ENCODE peak calls at places on chromosomes 1 and 21, in ten cellular contexts. One of them, this sample, is unnamed.

GRCh38 chr1:82161651-82162238 is 361.0 kb downstream of the ADGRL2 start:
- DNase-seq in BJ: no peak
- DNase-seq in NB4: no peak
- DNase-seq in GM23338: no peak
- DNase-seq in astrocyte: peak; percentile 56
- DNase-seq in left ventricle myocardium inferior: no peak
- DNase-seq in psoas muscle: no peak
- DNase-seq in bronchial epithelial cell: no peak
- DNase-seq in astrocyte of the cerebellum: peak; percentile 33
- DNase-seq in fibroblast of pulmonary artery: peak; percentile 20
- DNase-seq in this sample: no peak

GRCh38 chr1:40438391-40439015 is 11.8 kb upstream of the ZFP69B start:
- DNase-seq in BJ: no peak
- DNase-seq in NB4: peak; percentile 48
- DNase-seq in GM23338: peak; percentile 73
- DNase-seq in astrocyte: no peak
- DNase-seq in left ventricle myocardium inferior: no peak
- DNase-seq in psoas muscle: no peak
- DNase-seq in bronchial epithelial cell: peak; percentile 30
- DNase-seq in astrocyte of the cerebellum: no peak
- DNase-seq in fibroblast of pulmonary artery: peak; percentile 56
- DNase-seq in this sample: no peak

GRCh38 chr1:156090822-156091188 is 8.5 kb upstream of the MEX3A start:
- DNase-seq in BJ: no peak
- DNase-seq in NB4: peak; percentile 83
- DNase-seq in GM23338: peak; percentile 98
- DNase-seq in astrocyte: no peak
- DNase-seq in left ventricle myocardium inferior: peak; percentile 82
- DNase-seq in psoas muscle: peak; percentile 85
- DNase-seq in bronchial epithelial cell: peak; percentile 69
- DNase-seq in astrocyte of the cerebellum: peak; percentile 73
- DNase-seq in fibroblast of pulmonary artery: peak; percentile 84
- DNase-seq in this sample: peak; percentile 79

GRCh38 chr1:9883585-9884449 is 26.3 kb downstream of the CTNNBIP1 start:
- DNase-seq in BJ: no peak
- DNase-seq in NB4: no peak
- DNase-seq in GM23338: no peak
- DNase-seq in astrocyte: no peak
- DNase-seq in left ventricle myocardium inferior: no peak
- DNase-seq in psoas muscle: no peak
- DNase-seq in bronchial epithelial cell: no peak
- DNase-seq in astrocyte of the cerebellum: no peak
- DNase-seq in fibroblast of pulmonary artery: no peak
- DNase-seq in this sample: no peak

GRCh38 chr1:116987256-116987555 is 14.4 kb upstream of the CD101 start:
- DNase-seq in BJ: no peak
- DNase-seq in NB4: peak; percentile 15
- DNase-seq in GM23338: no peak
- DNase-seq in astrocyte: no peak
- DNase-seq in left ventricle myocardium inferior: no peak
- DNase-seq in psoas muscle: no peak
- DNase-seq in bronchial epithelial cell: no peak
- DNase-seq in astrocyte of the cerebellum: no peak
- DNase-seq in fibroblast of pulmonary artery: no peak
- DNase-seq in this sample: peak; percentile 24

GRCh38 chr1:117001254-117001927 is at the start of gene CD101:
- DNase-seq in BJ: no peak
- DNase-seq in NB4: peak; percentile 75
- DNase-seq in GM23338: no peak
- DNase-seq in astrocyte: no peak
- DNase-seq in left ventricle myocardium inferior: no peak
- DNase-seq in psoas muscle: no peak
- DNase-seq in bronchial epithelial cell: no peak
- DNase-seq in astrocyte of the cerebellum: no peak
- DNase-seq in fibroblast of pulmonary artery: no peak
- DNase-seq in this sample: no peak

GRCh38 chr1:22289251-22289995 is 146.5 kb upstream of the WNT4 start:
- DNase-seq in BJ: no peak
- DNase-seq in NB4: no peak
- DNase-seq in GM23338: no peak
- DNase-seq in astrocyte: no peak
- DNase-seq in left ventricle myocardium inferior: no peak
- DNase-seq in psoas muscle: no peak
- DNase-seq in bronchial epithelial cell: no peak
- DNase-seq in astrocyte of the cerebellum: no peak
- DNase-seq in fibroblast of pulmonary artery: peak; percentile 20
- DNase-seq in this sample: no peak

GRCh38 chr1:171251741-171252300 is 3.5 kb downstream of the FMO1 start:
- DNase-seq in BJ: no peak
- DNase-seq in NB4: peak; percentile 50
- DNase-seq in GM23338: peak; percentile 53
- DNase-seq in astrocyte: no peak
- DNase-seq in left ventricle myocardium inferior: peak; percentile 36
- DNase-seq in psoas muscle: no peak
- DNase-seq in bronchial epithelial cell: no peak
- DNase-seq in astrocyte of the cerebellum: no peak
- DNase-seq in fibroblast of pulmonary artery: peak; percentile 46
- DNase-seq in this sample: no peak

GRCh38 chr21:41726970-41727783 is 39.7 kb downstream of the RIPK4 start:
- DNase-seq in BJ: no peak
- DNase-seq in NB4: peak; percentile 20
- DNase-seq in GM23338: no peak
- DNase-seq in astrocyte: peak; percentile 73
- DNase-seq in left ventricle myocardium inferior: peak; percentile 69
- DNase-seq in psoas muscle: peak; percentile 79
- DNase-seq in bronchial epithelial cell: peak; percentile 90
- DNase-seq in astrocyte of the cerebellum: peak; percentile 31
- DNase-seq in fibroblast of pulmonary artery: peak; percentile 69
- DNase-seq in this sample: no peak

GRCh38 chr21:41726630-41726969 is 40.3 kb downstream of the RIPK4 start:
- DNase-seq in BJ: no peak
- DNase-seq in NB4: no peak
- DNase-seq in GM23338: no peak
- DNase-seq in astrocyte: no peak
- DNase-seq in left ventricle myocardium inferior: no peak
- DNase-seq in psoas muscle: no peak
- DNase-seq in bronchial epithelial cell: no peak
- DNase-seq in astrocyte of the cerebellum: no peak
- DNase-seq in fibroblast of pulmonary artery: no peak
- DNase-seq in this sample: no peak

GRCh38 chr21:41726058-41726558 is 40.7 kb downstream of the RIPK4 start:
- DNase-seq in BJ: no peak
- DNase-seq in NB4: no peak
- DNase-seq in GM23338: peak; percentile 59
- DNase-seq in astrocyte: no peak
- DNase-seq in left ventricle myocardium inferior: no peak
- DNase-seq in psoas muscle: no peak
- DNase-seq in bronchial epithelial cell: no peak
- DNase-seq in astrocyte of the cerebellum: no peak
- DNase-seq in fibroblast of pulmonary artery: no peak
- DNase-seq in this sample: no peak

GRCh38 chr21:41729701-41730368 is 37.0 kb downstream of the RIPK4 start:
- DNase-seq in BJ: no peak
- DNase-seq in NB4: no peak
- DNase-seq in GM23338: no peak
- DNase-seq in astrocyte: no peak
- DNase-seq in left ventricle myocardium inferior: no peak
- DNase-seq in psoas muscle: no peak
- DNase-seq in bronchial epithelial cell: peak; percentile 44
- DNase-seq in astrocyte of the cerebellum: no peak
- DNase-seq in fibroblast of pulmonary artery: no peak
- DNase-seq in this sample: no peak

DNA sequence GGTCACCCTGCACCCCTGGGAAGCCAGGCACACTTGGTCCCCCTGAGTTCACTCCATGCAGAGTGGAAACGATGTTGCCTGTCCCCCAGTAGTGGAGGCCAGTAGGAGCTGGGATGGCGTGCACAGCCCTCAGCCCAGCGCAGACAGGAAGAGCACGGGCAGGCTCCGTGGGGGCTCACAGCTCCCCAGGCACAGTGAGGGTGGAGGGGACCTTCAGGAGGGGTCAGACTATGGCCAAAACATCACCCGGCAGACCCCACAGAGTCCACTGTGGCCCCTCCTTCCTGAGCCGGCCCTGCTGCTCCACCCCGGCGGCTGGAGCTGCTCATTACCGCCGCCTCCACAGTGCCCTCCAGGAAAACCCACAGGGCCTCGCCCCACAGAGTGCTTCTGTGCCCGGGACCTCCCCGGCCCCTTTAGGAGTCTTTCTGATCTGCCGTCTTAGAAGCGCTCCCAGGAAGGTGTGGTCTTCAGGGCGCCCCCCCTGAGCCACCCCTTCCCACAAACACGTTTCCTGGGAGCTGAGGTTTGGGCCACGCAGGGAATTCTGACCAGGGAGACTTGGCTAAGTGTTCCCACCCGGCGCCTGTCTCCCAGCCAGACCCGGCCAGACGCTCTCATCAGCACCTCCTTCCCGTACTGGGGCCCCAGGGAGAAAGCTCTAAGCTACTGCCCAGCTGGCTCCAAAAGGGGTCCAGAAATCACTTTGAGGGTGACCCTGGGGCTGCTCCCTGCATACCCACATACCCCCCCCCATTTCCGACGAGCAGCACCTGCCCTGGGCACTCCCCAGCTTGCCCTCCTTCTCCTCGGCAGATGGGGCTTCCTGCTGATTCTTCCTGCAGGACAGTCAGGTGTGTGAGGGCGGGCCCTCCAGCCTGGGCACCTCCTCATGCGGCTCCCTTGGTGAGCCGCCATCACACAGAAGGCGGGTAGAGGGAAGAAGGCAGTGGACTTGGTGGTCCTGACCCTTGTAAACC is 38.8 kb downstream of the RIPK4 start:
- DNase-seq in BJ: no peak
- DNase-seq in NB4: no peak
- DNase-seq in GM23338: no peak
- DNase-seq in astrocyte: no peak
- DNase-seq in left ventricle myocardium inferior: no peak
- DNase-seq in psoas muscle: no peak
- DNase-seq in bronchial epithelial cell: no peak
- DNase-seq in astrocyte of the cerebellum: no peak
- DNase-seq in fibroblast of pulmonary artery: no peak
- DNase-seq in this sample: no peak
- H3K4me3 ChIP-seq in BJ: no peak overlapping the region
- H3K4me3 ChIP-seq in NB4: no peak overlapping the region
- H3K4me3 ChIP-seq in GM23338: no peak overlapping the region
- H3K4me3 ChIP-seq in astrocyte: no peak overlapping the region
- H3K4me3 ChIP-seq in left ventricle myocardium inferior: no peak overlapping the region
- H3K4me3 ChIP-seq in psoas muscle: no peak overlapping the region
- H3K4me3 ChIP-seq in bronchial epithelial cell: no peak overlapping the region
- H3K4me3 ChIP-seq in astrocyte of the cerebellum: no peak overlapping the region
- H3K4me3 ChIP-seq in fibroblast of pulmonary artery: no peak overlapping the region
- H3K4me3 ChIP-seq in this sample: no peak overlapping the region

GRCh38 chr1:237040823-237041222 is 1.2 kb upstream of the RYR2 start:
- DNase-seq in BJ: no peak
- DNase-seq in NB4: no peak
- DNase-seq in GM23338: no peak
- DNase-seq in astrocyte: no peak
- DNase-seq in left ventricle myocardium inferior: no peak
- DNase-seq in psoas muscle: no peak
- DNase-seq in bronchial epithelial cell: no peak
- DNase-seq in astrocyte of the cerebellum: no peak
- DNase-seq in fibroblast of pulmonary artery: no peak
- DNase-seq in this sample: no peak

GRCh38 chr1:237042467-237042891 is 495 bp downstream of the RYR2 start:
- DNase-seq in BJ: no peak
- DNase-seq in NB4: no peak
- DNase-seq in GM23338: peak; percentile 51
- DNase-seq in astrocyte: no peak
- DNase-seq in left ventricle myocardium inferior: no peak
- DNase-seq in psoas muscle: no peak
- DNase-seq in bronchial epithelial cell: no peak
- DNase-seq in astrocyte of the cerebellum: no peak
- DNase-seq in fibroblast of pulmonary artery: no peak
- DNase-seq in this sample: no peak

GRCh38 chr1:237042892-237043576 is 1.1 kb downstream of the RYR2 start:
- DNase-seq in BJ: no peak
- DNase-seq in NB4: no peak
- DNase-seq in GM23338: peak; percentile 60
- DNase-seq in astrocyte: no peak
- DNase-seq in left ventricle myocardium inferior: peak; percentile 52
- DNase-seq in psoas muscle: no peak
- DNase-seq in bronchial epithelial cell: no peak
- DNase-seq in astrocyte of the cerebellum: no peak
- DNase-seq in fibroblast of pulmonary artery: no peak
- DNase-seq in this sample: no peak

GRCh38 chr1:237041795-237042466 is at the start of gene RYR2:
- DNase-seq in BJ: no peak
- DNase-seq in NB4: no peak
- DNase-seq in GM23338: peak; percentile 91
- DNase-seq in astrocyte: no peak
- DNase-seq in left ventricle myocardium inferior: peak; percentile 49
- DNase-seq in psoas muscle: no peak
- DNase-seq in bronchial epithelial cell: no peak
- DNase-seq in astrocyte of the cerebellum: no peak
- DNase-seq in fibroblast of pulmonary artery: no peak
- DNase-seq in this sample: no peak

GRCh38 chr1:237041461-237041794 is 556 bp upstream of the RYR2 start:
- DNase-seq in BJ: no peak
- DNase-seq in NB4: no peak
- DNase-seq in GM23338: no peak
- DNase-seq in astrocyte: no peak
- DNase-seq in left ventricle myocardium inferior: no peak
- DNase-seq in psoas muscle: no peak
- DNase-seq in bronchial epithelial cell: no peak
- DNase-seq in astrocyte of the cerebellum: no peak
- DNase-seq in fibroblast of pulmonary artery: no peak
- DNase-seq in this sample: no peak
- H3K4me3 ChIP-seq in BJ: no peak overlapping the region
- H3K4me3 ChIP-seq in NB4: no peak overlapping the region
- H3K4me3 ChIP-seq in GM23338: peak overlapping the region; percentile 62
- H3K4me3 ChIP-seq in astrocyte: no peak overlapping the region
- H3K4me3 ChIP-seq in left ventricle myocardium inferior: peak overlapping the region; percentile 77
- H3K4me3 ChIP-seq in psoas muscle: peak overlapping the region; percentile 50
- H3K4me3 ChIP-seq in bronchial epithelial cell: no peak overlapping the region
- H3K4me3 ChIP-seq in astrocyte of the cerebellum: no peak overlapping the region
- H3K4me3 ChIP-seq in fibroblast of pulmonary artery: no peak overlapping the region
- H3K4me3 ChIP-seq in this sample: no peak overlapping the region

GRCh38 chr1:169699769-169700168 is 11.7 kb downstream of the SELL start:
- DNase-seq in BJ: no peak
- DNase-seq in NB4: no peak
- DNase-seq in GM23338: no peak
- DNase-seq in astrocyte: no peak
- DNase-seq in left ventricle myocardium inferior: no peak
- DNase-seq in psoas muscle: no peak
- DNase-seq in bronchial epithelial cell: no peak
- DNase-seq in astrocyte of the cerebellum: no peak
- DNase-seq in fibroblast of pulmonary artery: no peak
- DNase-seq in this sample: no peak

GRCh38 chr1:169698976-169699375 is 12.4 kb downstream of the SELL start:
- DNase-seq in BJ: no peak
- DNase-seq in NB4: peak; percentile 8
- DNase-seq in GM23338: no peak
- DNase-seq in astrocyte: no peak
- DNase-seq in left ventricle myocardium inferior: no peak
- DNase-seq in psoas muscle: no peak
- DNase-seq in bronchial epithelial cell: no peak
- DNase-seq in astrocyte of the cerebellum: no peak
- DNase-seq in fibroblast of pulmonary artery: no peak
- DNase-seq in this sample: no peak

GRCh38 chr1:169694304-169694703 is 17.1 kb downstream of the SELL start:
- DNase-seq in BJ: no peak
- DNase-seq in NB4: no peak
- DNase-seq in GM23338: peak; percentile 19
- DNase-seq in astrocyte: no peak
- DNase-seq in left ventricle myocardium inferior: no peak
- DNase-seq in psoas muscle: no peak
- DNase-seq in bronchial epithelial cell: no peak
- DNase-seq in astrocyte of the cerebellum: no peak
- DNase-seq in fibroblast of pulmonary artery: no peak
- DNase-seq in this sample: peak; percentile 62

GRCh38 chr1:169697769-169698168 is 13.7 kb downstream of the SELL start:
- DNase-seq in BJ: no peak
- DNase-seq in NB4: no peak
- DNase-seq in GM23338: no peak
- DNase-seq in astrocyte: no peak
- DNase-seq in left ventricle myocardium inferior: no peak
- DNase-seq in psoas muscle: no peak
- DNase-seq in bronchial epithelial cell: no peak
- DNase-seq in astrocyte of the cerebellum: no peak
- DNase-seq in fibroblast of pulmonary artery: no peak
- DNase-seq in this sample: no peak

GRCh38 chr1:169696273-169697100 is 14.9 kb downstream of the SELL start:
- DNase-seq in BJ: no peak
- DNase-seq in NB4: peak; percentile 21
- DNase-seq in GM23338: no peak
- DNase-seq in astrocyte: no peak
- DNase-seq in left ventricle myocardium inferior: no peak
- DNase-seq in psoas muscle: no peak
- DNase-seq in bronchial epithelial cell: peak; percentile 61
- DNase-seq in astrocyte of the cerebellum: no peak
- DNase-seq in fibroblast of pulmonary artery: peak; percentile 19
- DNase-seq in this sample: no peak
- H3K4me3 ChIP-seq in BJ: no peak overlapping the region
- H3K4me3 ChIP-seq in NB4: no peak overlapping the region
- H3K4me3 ChIP-seq in GM23338: no peak overlapping the region
- H3K4me3 ChIP-seq in astrocyte: no peak overlapping the region
- H3K4me3 ChIP-seq in left ventricle myocardium inferior: no peak overlapping the region
- H3K4me3 ChIP-seq in psoas muscle: no peak overlapping the region
- H3K4me3 ChIP-seq in bronchial epithelial cell: no peak overlapping the region
- H3K4me3 ChIP-seq in astrocyte of the cerebellum: no peak overlapping the region
- H3K4me3 ChIP-seq in fibroblast of pulmonary artery: no peak overlapping the region
- H3K4me3 ChIP-seq in this sample: peak overlapping the region; percentile 6

DNA sequence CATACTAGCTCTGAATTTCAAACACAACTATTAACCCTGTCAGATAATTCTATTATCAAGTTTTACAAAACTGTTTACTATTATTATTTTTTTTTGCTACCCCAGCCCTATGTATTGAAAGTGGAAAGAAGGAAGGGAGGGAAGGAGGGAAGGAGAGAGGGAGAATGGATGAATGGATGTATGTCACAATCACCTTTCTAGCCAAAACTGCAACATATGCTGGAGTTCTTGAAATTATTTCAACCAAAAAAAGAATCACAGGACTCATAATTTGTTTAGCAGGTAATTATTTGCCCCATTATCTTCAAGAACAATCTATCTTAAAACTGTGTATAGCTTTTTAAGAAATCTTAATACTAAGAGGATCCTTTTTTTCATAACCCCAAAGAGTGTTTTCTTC is 5.4 kb downstream of the NRIP1 start:
- DNase-seq in BJ: no peak
- DNase-seq in NB4: no peak
- DNase-seq in GM23338: no peak
- DNase-seq in astrocyte: no peak
- DNase-seq in left ventricle myocardium inferior: no peak
- DNase-seq in psoas muscle: no peak
- DNase-seq in bronchial epithelial cell: no peak
- DNase-seq in astrocyte of the cerebellum: no peak
- DNase-seq in fibroblast of pulmonary artery: no peak
- DNase-seq in this sample: no peak
- H3K4me3 ChIP-seq in BJ: no peak overlapping the region
- H3K4me3 ChIP-seq in NB4: no peak overlapping the region
- H3K4me3 ChIP-seq in GM23338: no peak overlapping the region
- H3K4me3 ChIP-seq in astrocyte: no peak overlapping the region
- H3K4me3 ChIP-seq in left ventricle myocardium inferior: no peak overlapping the region
- H3K4me3 ChIP-seq in psoas muscle: peak overlapping the region; percentile 29
- H3K4me3 ChIP-seq in bronchial epithelial cell: no peak overlapping the region
- H3K4me3 ChIP-seq in astrocyte of the cerebellum: no peak overlapping the region
- H3K4me3 ChIP-seq in fibroblast of pulmonary artery: no peak overlapping the region
- H3K4me3 ChIP-seq in this sample: no peak overlapping the region